ENCODE peak calls at places on chromosomes 13 and 19, in four cellular contexts. One of them, this sample, is unnamed.
A peak's percentile ranks its signal among the peaks of the same experiment; 100 is the strongest.

GRCh38 chr13:40777166-40777956 is 6.4 kb upstream of the MRPS31 start:
- DNase-seq in GM12878: no peak
- DNase-seq in GM12891: no peak
- DNase-seq in K562: peak; percentile 59
- DNase-seq in this sample: no peak

GRCh38 chr13:109394311-109394988 is 391.9 kb downstream of the IRS2 start:
- DNase-seq in GM12878: no peak
- DNase-seq in GM12891: no peak
- DNase-seq in K562: no peak
- DNase-seq in this sample: no peak

GRCh38 chr13:21365574-21365973 is 93.5 kb downstream of the ZDHHC20 start:
- DNase-seq in GM12878: no peak
- DNase-seq in GM12891: no peak
- DNase-seq in K562: no peak
- DNase-seq in this sample: no peak

GRCh38 chr19:10093295-10094186 is 7.4 kb downstream of the SHFL start:
- DNase-seq in GM12878: no peak
- DNase-seq in GM12891: no peak
- DNase-seq in K562: no peak
- DNase-seq in this sample: no peak

GRCh38 chr13:106163426-106163825 is 372.0 kb downstream of the EFNB2 start:
- DNase-seq in GM12878: no peak
- DNase-seq in GM12891: no peak
- DNase-seq in K562: no peak
- DNase-seq in this sample: no peak

GRCh38 chr13:101626925-101627555 is 174.6 kb downstream of the ITGBL1 start:
- DNase-seq in GM12878: peak; percentile 57
- DNase-seq in GM12891: peak; percentile 1
- DNase-seq in K562: no peak
- DNase-seq in this sample: no peak

GRCh38 chr19:48994035-48994386 is 324 bp downstream of the RUVBL2 start:
- DNase-seq in GM12878: no peak
- DNase-seq in GM12891: no peak
- DNase-seq in K562: no peak
- DNase-seq in this sample: no peak

GRCh38 chr19:48874309-48875135 is 2.3 kb downstream of the PPP1R15A start:
- DNase-seq in GM12878: no peak
- DNase-seq in GM12891: no peak
- DNase-seq in K562: peak; percentile 38
- DNase-seq in this sample: peak; percentile 30

GRCh38 chr19:22619371-22619770 is 14.8 kb upstream of the ZNF492 start:
- DNase-seq in GM12878: no peak
- DNase-seq in GM12891: no peak
- DNase-seq in K562: no peak
- DNase-seq in this sample: no peak

GRCh38 chr19:7159105-7159933 is 89.8 kb downstream of the ZNF557 start:
- DNase-seq in GM12878: no peak
- DNase-seq in GM12891: no peak
- DNase-seq in K562: no peak
- DNase-seq in this sample: peak; percentile 8

GRCh38 chr13:98462946-98463345 is 114.0 kb downstream of the STK24 start:
- DNase-seq in GM12878: no peak
- DNase-seq in GM12891: no peak
- DNase-seq in K562: no peak
- DNase-seq in this sample: no peak

GRCh38 chr13:25372275-25373081 is 704 bp downstream of the ATP8A2 start:
- DNase-seq in GM12878: no peak
- DNase-seq in GM12891: no peak
- DNase-seq in K562: peak; percentile 16
- DNase-seq in this sample: no peak

GRCh38 chr19:14021474-14021873 is 6.5 kb upstream of the RLN3 start:
- DNase-seq in GM12878: no peak
- DNase-seq in GM12891: no peak
- DNase-seq in K562: no peak
- DNase-seq in this sample: peak; percentile 18

GRCh38 chr19:6556480-6556879 is 25.7 kb downstream of the TNFSF9 start:
- DNase-seq in GM12878: peak; percentile 71
- DNase-seq in GM12891: no peak
- DNase-seq in K562: no peak
- DNase-seq in this sample: no peak

GRCh38 chr19:54415208-54415900 is at the start of gene TTYH1:
- DNase-seq in GM12878: no peak
- DNase-seq in GM12891: peak; percentile 75
- DNase-seq in K562: peak; percentile 69
- DNase-seq in this sample: no peak

GRCh38 chr19:12706332-12706718 is 9.9 kb upstream of the FBXW9 start:
- DNase-seq in GM12878: no peak
- DNase-seq in GM12891: no peak
- DNase-seq in K562: no peak
- DNase-seq in this sample: no peak

GRCh38 chr13:99982021-99982740 is 597 bp downstream of the ZIC2 start:
- DNase-seq in GM12878: no peak
- DNase-seq in GM12891: no peak
- DNase-seq in K562: peak; percentile 27
- DNase-seq in this sample: no peak

GRCh38 chr13:40692946-40693345 is 26.5 kb upstream of the FOXO1 start:
- DNase-seq in GM12878: peak; percentile 56
- DNase-seq in GM12891: no peak
- DNase-seq in K562: no peak
- DNase-seq in this sample: no peak

GRCh38 chr19:39599116-39599515 is 3.2 kb upstream of the LGALS13 start:
- DNase-seq in GM12878: no peak
- DNase-seq in GM12891: no peak
- DNase-seq in K562: peak; percentile 19
- DNase-seq in this sample: no peak

GRCh38 chr13:44649834-44650233 is 73.7 kb upstream of the TSC22D1 start:
- DNase-seq in GM12878: no peak
- DNase-seq in GM12891: no peak
- DNase-seq in K562: no peak
- DNase-seq in this sample: no peak

DNA sequence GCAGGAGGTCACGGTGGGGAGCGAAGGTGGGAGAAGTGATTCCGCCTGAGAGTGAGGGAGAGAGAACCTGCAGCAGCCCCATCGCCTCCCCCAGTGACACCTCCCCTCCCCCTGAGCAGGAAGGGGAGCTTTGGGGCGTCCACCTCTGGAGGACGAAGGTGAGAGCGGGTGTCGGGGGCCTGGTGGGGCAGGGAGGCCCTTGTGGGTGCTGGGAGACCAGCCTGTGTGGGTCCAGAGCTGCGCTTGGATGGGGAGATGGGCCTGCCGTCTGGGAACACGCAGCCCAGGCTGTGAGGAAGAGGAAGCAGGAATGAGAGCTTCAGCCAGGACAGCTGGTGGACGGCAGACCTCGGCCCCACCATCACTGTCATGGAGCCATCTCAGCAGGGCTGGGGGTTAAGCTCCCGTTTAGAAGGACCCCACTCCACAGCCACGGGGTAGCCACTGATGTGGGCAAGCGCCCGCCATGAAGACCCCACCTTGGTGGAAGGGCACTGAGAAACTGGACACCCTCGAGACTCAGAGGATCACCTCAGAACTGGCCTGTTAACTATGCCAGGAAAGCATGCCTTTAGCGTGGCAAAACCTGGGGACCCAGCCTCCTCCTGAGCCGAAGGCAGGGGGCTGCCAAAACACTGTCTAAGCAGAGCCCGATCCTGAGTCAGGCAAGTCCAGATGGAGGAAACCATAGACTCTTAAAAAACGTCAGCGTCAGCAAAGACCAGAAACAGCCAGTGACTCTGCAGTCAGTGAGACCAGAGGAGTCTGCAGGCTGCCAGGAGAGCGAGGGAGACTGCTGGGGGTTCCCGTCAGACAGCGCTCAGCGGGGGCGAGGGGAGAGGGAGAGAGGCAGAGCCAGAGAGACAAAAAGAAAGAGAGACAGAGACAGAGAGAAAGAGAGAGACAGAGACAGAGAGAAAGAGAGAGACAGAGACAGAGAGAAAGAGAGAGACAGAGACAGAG is 6.4 kb upstream of the PROZ start:
- DNase-seq in GM12878: no peak
- DNase-seq in GM12891: no peak
- DNase-seq in K562: no peak
- DNase-seq in this sample: no peak
- TF ChIP-seq SPI1 in GM12878: no peak
- TF ChIP-seq SPI1 in GM12891: no peak
- TF ChIP-seq SPI1 in K562: no peak
- TF ChIP-seq SPI1 in this sample: no peak

GRCh38 chr13:113783966-113784644 is 25.1 kb downstream of the TMEM255B start:
- DNase-seq in GM12878: no peak
- DNase-seq in GM12891: no peak
- DNase-seq in K562: no peak
- DNase-seq in this sample: no peak

GRCh38 chr13:113783482-113783881 is 24.5 kb downstream of the TMEM255B start:
- DNase-seq in GM12878: no peak
- DNase-seq in GM12891: no peak
- DNase-seq in K562: no peak
- DNase-seq in this sample: no peak

GRCh38 chr13:113786262-113786841 is 27.3 kb downstream of the TMEM255B start:
- DNase-seq in GM12878: no peak
- DNase-seq in GM12891: no peak
- DNase-seq in K562: no peak
- DNase-seq in this sample: no peak

GRCh38 chr13:113784645-113785024 is 25.6 kb downstream of the TMEM255B start:
- DNase-seq in GM12878: no peak
- DNase-seq in GM12891: no peak
- DNase-seq in K562: no peak
- DNase-seq in this sample: no peak

GRCh38 chr13:113785051-113786010 is 26.3 kb downstream of the TMEM255B start:
- DNase-seq in GM12878: no peak
- DNase-seq in GM12891: no peak
- DNase-seq in K562: no peak
- DNase-seq in this sample: no peak
- TF ChIP-seq SPI1 in GM12878: no peak
- TF ChIP-seq SPI1 in GM12891: no peak
- TF ChIP-seq SPI1 in K562: no peak
- TF ChIP-seq SPI1 in this sample: no peak

DNA sequence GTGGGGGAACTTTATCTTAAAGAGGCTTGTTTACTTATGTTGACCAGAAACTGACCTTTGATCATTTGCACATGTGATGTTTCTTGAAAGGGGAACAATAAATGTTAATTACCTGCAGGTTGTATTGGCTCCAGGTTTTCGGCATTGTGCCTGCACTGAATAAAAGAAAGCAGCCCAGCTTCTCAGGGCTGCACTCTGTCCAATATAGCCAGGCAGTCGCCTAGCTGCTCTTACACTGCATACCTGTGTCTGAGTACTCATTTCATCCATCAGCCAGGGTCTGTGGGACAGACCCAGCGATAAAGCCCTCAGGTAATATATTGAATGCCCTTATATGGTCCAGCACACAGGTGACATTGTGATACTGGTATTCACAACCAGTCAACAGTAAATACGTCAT is 8.9 kb upstream of the ZNF726 start:
- DNase-seq in GM12878: no peak
- DNase-seq in GM12891: no peak
- DNase-seq in K562: no peak
- DNase-seq in this sample: no peak
- TF ChIP-seq SPI1 in GM12878: no peak
- TF ChIP-seq SPI1 in GM12891: no peak
- TF ChIP-seq SPI1 in K562: no peak
- TF ChIP-seq SPI1 in this sample: no peak

DNA sequence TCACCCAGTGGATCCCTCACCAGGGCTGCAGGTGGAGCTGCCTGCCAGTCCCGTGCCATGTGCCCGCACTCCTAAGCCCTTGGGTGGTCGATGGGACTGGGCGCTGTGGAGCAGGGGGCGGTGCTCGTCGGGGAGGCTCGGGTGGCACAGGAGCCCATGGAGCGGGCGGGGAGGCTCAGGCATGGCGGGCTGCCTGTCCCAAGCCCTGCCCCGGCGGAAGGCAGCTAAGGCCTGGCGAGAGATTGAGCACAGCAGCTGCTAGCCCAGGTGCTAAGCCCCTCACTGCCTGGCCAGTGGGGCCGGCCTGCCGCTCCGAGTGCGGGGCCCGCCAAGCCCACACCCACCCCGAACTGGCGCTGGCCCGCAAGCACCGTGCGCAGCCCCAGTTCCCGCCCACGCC is 16.8 kb upstream of the B3GLCT start:
- DNase-seq in GM12878: no peak
- DNase-seq in GM12891: no peak
- DNase-seq in K562: no peak
- DNase-seq in this sample: no peak
- TF ChIP-seq SPI1 in GM12878: no peak
- TF ChIP-seq SPI1 in GM12891: no peak
- TF ChIP-seq SPI1 in K562: no peak
- TF ChIP-seq SPI1 in this sample: no peak

GRCh38 chr19:17886515-17886914 is 14.8 kb downstream of the SLC5A5 start:
- DNase-seq in GM12878: peak; percentile 23
- DNase-seq in GM12891: no peak
- DNase-seq in K562: no peak
- DNase-seq in this sample: no peak

GRCh38 chr19:17883627-17884413 is 12.1 kb downstream of the SLC5A5 start:
- DNase-seq in GM12878: no peak
- DNase-seq in GM12891: no peak
- DNase-seq in K562: peak; percentile 91
- DNase-seq in this sample: no peak

GRCh38 chr19:17877696-17878095 is 6.0 kb downstream of the SLC5A5 start:
- DNase-seq in GM12878: no peak
- DNase-seq in GM12891: no peak
- DNase-seq in K562: no peak
- DNase-seq in this sample: no peak

GRCh38 chr19:17879466-17879865 is 7.7 kb downstream of the SLC5A5 start:
- DNase-seq in GM12878: no peak
- DNase-seq in GM12891: no peak
- DNase-seq in K562: no peak
- DNase-seq in this sample: no peak

DNA sequence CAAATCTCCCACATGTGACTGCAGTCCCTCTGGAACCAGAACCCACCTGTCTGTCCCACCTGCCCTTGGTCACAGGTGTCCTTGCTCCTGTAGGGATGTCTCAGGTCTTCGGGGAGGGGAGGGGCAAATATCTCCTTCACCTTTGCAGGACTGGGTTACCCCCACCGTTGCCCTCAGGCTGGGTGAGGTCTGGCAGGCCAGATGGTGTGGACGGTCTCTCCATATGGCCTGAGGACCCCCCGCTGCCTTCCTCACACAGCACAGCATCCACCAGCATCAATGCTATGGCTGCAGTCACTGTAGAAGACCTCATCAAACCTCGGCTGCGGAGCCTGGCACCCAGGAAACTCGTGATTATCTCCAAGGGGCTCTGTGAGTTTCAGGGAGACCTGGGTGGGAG is 10.0 kb downstream of the SLC5A5 start:
- DNase-seq in GM12878: no peak
- DNase-seq in GM12891: no peak
- DNase-seq in K562: no peak
- DNase-seq in this sample: no peak
- TF ChIP-seq SPI1 in GM12878: no peak
- TF ChIP-seq SPI1 in GM12891: no peak
- TF ChIP-seq SPI1 in K562: no peak
- TF ChIP-seq SPI1 in this sample: no peak